ENCODE peak calls at places on chromosomes 6 and 20, in ten cellular contexts. B, V, F, Y, Z, T, K, R, M and W are unnamed samples.

GRCh38 chr6:149114167-149114566 is 203.3 kb upstream of the TAB2 start:
- DNase-seq in T (no peak), K (no peak), Y (no peak), F (no peak), Z (peak), R (no peak), V (no peak), M (no peak), B (no peak), W (no peak)

GRCh38 chr6:63844287-63844686 is 208.7 kb downstream of the PHF3 start:
- DNase-seq in V (no peak), B (no peak), M (no peak), K (no peak), F (no peak), Z (no peak), T (peak), Y (no peak), R (no peak), W (no peak)

GRCh38 chr20:39289316-39289715 is 327.2 kb downstream of the DHX35 start:
- DNase-seq in M (no peak), Z (peak), R (no peak), Y (no peak), V (peak), B (no peak), T (no peak), K (no peak), F (peak), W (no peak)

GRCh38 chr6:20113649-20114224 is 98.5 kb downstream of the MBOAT1 start:
- DNase-seq in Z (no peak), R (no peak), M (no peak), F (no peak), K (no peak), T (no peak), B (no peak), V (no peak), Y (no peak), W (no peak)

GRCh38 chr20:23021941-23022340 is 13.2 kb upstream of the SSTR4 start:
- DNase-seq in R (no peak), V (no peak), K (no peak), B (no peak), Z (no peak), Y (no peak), M (no peak), T (no peak), F (no peak), W (no peak)

GRCh38 chr6:149454405-149454848 is 30.4 kb downstream of the ZC3H12D start:
- DNase-seq in V (no peak), K (peak), R (peak), Z (no peak), Y (peak), B (no peak), F (no peak), T (peak), M (peak), W (no peak)

GRCh38 chr20:17958326-17959256 is 10.0 kb downstream of the SNX5 start:
- DNase-seq in F (no peak), V (peak), M (no peak), R (no peak), K (no peak), B (no peak), Z (no peak), T (no peak), Y (no peak), W (no peak)

GRCh38 chr6:13664703-13665352 is 46.8 kb downstream of the RANBP9 start:
- DNase-seq in Y (no peak), B (no peak), M (no peak), V (no peak), R (no peak), K (no peak), T (peak), F (no peak), Z (no peak), W (no peak)

GRCh38 chr20:63176035-63176434 is 39.9 kb downstream of the YTHDF1 start:
- DNase-seq in K (no peak), M (no peak), R (no peak), F (no peak), Z (peak), T (no peak), Y (no peak), B (peak), V (peak), W (no peak)

GRCh38 chr6:141202641-141203040 is 930.1 kb upstream of the GJE1 start:
- DNase-seq in T (no peak), Z (no peak), K (no peak), M (no peak), V (no peak), R (peak), Y (no peak), B (no peak), F (no peak), W (no peak)

GRCh38 chr6:118581489-118581959 is 33.4 kb downstream of the PLN start:
- DNase-seq in K (no peak), B (no peak), V (no peak), Z (no peak), T (peak), Y (no peak), M (peak), R (no peak), F (no peak), W (no peak)

GRCh38 chr6:36068012-36068392 is 40.4 kb downstream of the MAPK14 start:
- DNase-seq in M (no peak), K (no peak), F (no peak), B (no peak), V (no peak), R (no peak), Z (no peak), T (no peak), Y (no peak), W (no peak)

GRCh38 chr6:90403489-90404381 is 107.1 kb upstream of the BACH2 start:
- DNase-seq in R (no peak), V (peak), M (no peak), F (no peak), Z (peak), Y (no peak), T (peak), K (no peak), B (no peak), W (no peak)

GRCh38 chr20:22460231-22460630 is 124.1 kb downstream of the FOXA2 start:
- DNase-seq in R (no peak), Z (no peak), B (no peak), M (no peak), K (no peak), V (no peak), T (no peak), F (no peak), Y (no peak), W (no peak)

GRCh38 chr6:16270178-16270794 is 31.9 kb downstream of the GMPR start:
- DNase-seq in M (no peak), R (no peak), K (no peak), V (no peak), Y (no peak), F (no peak), T (no peak), B (no peak), Z (no peak), W (no peak)

GRCh38 chr6:114080891-114081510 is 110.1 kb upstream of the HDAC2 start:
- DNase-seq in T (no peak), Z (no peak), Y (no peak), F (no peak), B (no peak), V (no peak), K (no peak), M (no peak), R (no peak), W (no peak)

GRCh38 chr6:75306074-75306473 is 21.5 kb upstream of the TMEM30A start:
- DNase-seq in K (no peak), V (no peak), M (no peak), Z (no peak), B (no peak), F (no peak), T (no peak), Y (no peak), R (no peak), W (no peak)

GRCh38 chr6:36984581-36985383 is 1.2 kb downstream of the MTCH1 start:
- DNase-seq in R (peak), K (no peak), T (peak), V (peak), Z (peak), B (peak), Y (no peak), M (peak), F (no peak), W (peak)

GRCh38 chr6:20056350-20056992 is 155.8 kb downstream of the MBOAT1 start:
- DNase-seq in K (no peak), F (peak), Z (peak), Y (no peak), M (no peak), T (peak), R (peak), B (peak), V (peak), W (peak)

GRCh38 chr6:126112171-126112632 is 125.9 kb downstream of the TRMT11 start:
- DNase-seq in V (no peak), K (no peak), F (no peak), M (no peak), R (no peak), B (no peak), T (peak), Z (peak), Y (no peak), W (no peak)

GRCh38 chr6:13500264-13500663 is 12.9 kb upstream of the GFOD1 start:
- DNase-seq in F (no peak), T (no peak), Y (no peak), B (no peak), R (no peak), Z (no peak), K (no peak), M (no peak), V (no peak), W (no peak)

GRCh38 chr20:3235661-3236324 is 3.2 kb downstream of the SLC4A11 start:
- DNase-seq in R (no peak), K (no peak), Y (no peak), T (peak), V (no peak), M (no peak), B (no peak), Z (no peak), F (no peak), W (no peak)

GRCh38 chr20:63942250-63943006 is 13.8 kb downstream of the UCKL1 start:
- DNase-seq in Z (peak), T (no peak), Y (peak), R (no peak), M (no peak), K (peak), B (no peak), F (peak), V (peak), W (peak)

GRCh38 chr6:85186546-85187170 is 263.2 kb upstream of the NT5E start:
- DNase-seq in Y (no peak), R (peak), T (peak), K (no peak), Z (no peak), B (no peak), M (no peak), V (no peak), F (no peak), W (no peak)

GRCh38 chr6:89589297-89590074 is 49.1 kb downstream of the LYRM2 start:
- DNase-seq in F (no peak), K (no peak), R (no peak), M (no peak), B (no peak), Z (no peak), T (no peak), V (peak), Y (no peak), W (no peak)

GRCh38 chr20:38136421-38137245 is 28.4 kb downstream of the TGM2 start:
- DNase-seq in T (no peak), V (no peak), M (no peak), R (no peak), B (no peak), Y (peak), K (peak), F (no peak), Z (no peak), W (no peak)

GRCh38 chr20:53163486-53163885 is 191.3 kb downstream of the TSHZ2 start:
- DNase-seq in Z (no peak), Y (peak), F (no peak), R (peak), B (no peak), T (peak), V (no peak), K (no peak), M (peak), W (no peak)

GRCh38 chr6:34375833-34376232 is 16.6 kb downstream of the NUDT3 start:
- DNase-seq in F (no peak), M (no peak), B (no peak), R (no peak), T (no peak), V (no peak), Z (no peak), Y (no peak), K (no peak), W (no peak)

GRCh38 chr6:157145656-157146285 is 177.5 kb downstream of the TMEM242 start:
- DNase-seq in M (peak), V (no peak), Y (no peak), B (no peak), F (no peak), R (no peak), T (peak), K (no peak), Z (no peak), W (no peak)

GRCh38 chr20:49231461-49231860 is 12.2 kb downstream of the DDX27 start:
- DNase-seq in V (no peak), T (no peak), Y (no peak), M (no peak), Z (no peak), F (no peak), K (no peak), B (no peak), R (no peak), W (no peak)

GRCh38 chr20:49230575-49231211 is 11.5 kb downstream of the DDX27 start:
- DNase-seq in Y (no peak), K (peak), V (no peak), T (no peak), R (no peak), F (no peak), M (no peak), B (no peak), Z (no peak), W (no peak)

GRCh38 chr20:49233226-49233625 is 14.0 kb downstream of the DDX27 start:
- DNase-seq in R (no peak), T (no peak), F (no peak), M (no peak), V (no peak), Z (no peak), B (no peak), K (no peak), Y (no peak), W (no peak)

GRCh38 chr20:49228676-49229075 is 9.5 kb downstream of the DDX27 start:
- DNase-seq in T (no peak), K (no peak), M (no peak), R (no peak), Y (no peak), F (no peak), Z (no peak), B (no peak), V (no peak), W (no peak)

GRCh38 chr20:49230021-49230420 is 10.8 kb downstream of the DDX27 start:
- DNase-seq in Y (no peak), R (no peak), V (no peak), B (no peak), M (no peak), T (no peak), Z (no peak), F (no peak), K (no peak), W (no peak)
- TF ChIP-seq CTCF in Y (no peak), R (no peak), V (no peak), B (no peak), M (no peak), T (no peak), Z (no peak), F (no peak), K (no peak), W (no peak)

DNA sequence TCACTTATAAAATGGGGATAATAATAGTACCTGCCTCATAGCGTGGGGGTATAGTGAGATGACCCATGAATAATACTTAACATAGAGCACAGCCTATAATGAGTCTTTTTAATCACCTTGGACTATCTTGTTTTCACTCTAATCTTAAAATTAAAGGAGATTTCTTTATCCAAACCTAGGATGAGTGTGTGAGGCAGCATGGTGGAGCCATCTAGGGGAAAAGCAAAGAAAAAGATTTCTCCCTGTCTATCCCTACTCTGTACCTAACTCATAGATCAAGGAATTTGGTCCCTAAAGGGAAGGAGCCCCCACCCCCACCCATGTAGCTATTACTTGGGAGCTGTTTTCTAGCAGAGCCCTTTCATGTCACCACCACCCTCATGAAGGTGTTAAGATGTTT is 45.2 kb upstream of the PAK5 start:
- DNase-seq in V (peak), Z (no peak), B (no peak), T (no peak), R (no peak), K (no peak), M (no peak), F (no peak), Y (no peak), W (no peak)
- TF ChIP-seq CTCF in V (peak), Z (no peak), B (peak), T (no peak), R (no peak), K (no peak), M (no peak), F (no peak), Y (peak), W (no peak)

DNA sequence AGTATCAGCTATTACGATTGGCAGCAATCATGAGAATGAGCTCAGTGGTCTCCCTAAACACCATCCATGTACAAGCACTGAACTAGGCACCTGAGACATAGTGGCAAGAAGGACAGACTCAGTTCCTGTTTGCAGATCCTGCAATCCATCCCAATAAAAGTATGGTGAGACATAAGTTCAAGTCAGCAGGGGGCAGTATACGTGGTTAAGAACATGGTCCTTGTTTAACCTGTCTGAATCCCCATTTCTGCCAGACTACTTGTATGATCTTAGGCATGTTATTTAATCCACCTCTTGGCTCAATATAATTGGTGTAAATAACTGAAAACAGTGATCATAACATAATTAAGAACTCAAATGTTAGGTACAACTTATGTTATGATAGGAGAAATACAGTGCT is 33.2 kb upstream of the PNISR start:
- DNase-seq in T (peak), B (no peak), V (peak), Y (no peak), R (no peak), K (no peak), F (no peak), Z (peak), M (no peak), W (peak)
- TF ChIP-seq CTCF in T (peak), B (peak), V (peak), Y (peak), R (peak), K (peak), F (no peak), Z (peak), M (no peak), W (no peak)

DNA sequence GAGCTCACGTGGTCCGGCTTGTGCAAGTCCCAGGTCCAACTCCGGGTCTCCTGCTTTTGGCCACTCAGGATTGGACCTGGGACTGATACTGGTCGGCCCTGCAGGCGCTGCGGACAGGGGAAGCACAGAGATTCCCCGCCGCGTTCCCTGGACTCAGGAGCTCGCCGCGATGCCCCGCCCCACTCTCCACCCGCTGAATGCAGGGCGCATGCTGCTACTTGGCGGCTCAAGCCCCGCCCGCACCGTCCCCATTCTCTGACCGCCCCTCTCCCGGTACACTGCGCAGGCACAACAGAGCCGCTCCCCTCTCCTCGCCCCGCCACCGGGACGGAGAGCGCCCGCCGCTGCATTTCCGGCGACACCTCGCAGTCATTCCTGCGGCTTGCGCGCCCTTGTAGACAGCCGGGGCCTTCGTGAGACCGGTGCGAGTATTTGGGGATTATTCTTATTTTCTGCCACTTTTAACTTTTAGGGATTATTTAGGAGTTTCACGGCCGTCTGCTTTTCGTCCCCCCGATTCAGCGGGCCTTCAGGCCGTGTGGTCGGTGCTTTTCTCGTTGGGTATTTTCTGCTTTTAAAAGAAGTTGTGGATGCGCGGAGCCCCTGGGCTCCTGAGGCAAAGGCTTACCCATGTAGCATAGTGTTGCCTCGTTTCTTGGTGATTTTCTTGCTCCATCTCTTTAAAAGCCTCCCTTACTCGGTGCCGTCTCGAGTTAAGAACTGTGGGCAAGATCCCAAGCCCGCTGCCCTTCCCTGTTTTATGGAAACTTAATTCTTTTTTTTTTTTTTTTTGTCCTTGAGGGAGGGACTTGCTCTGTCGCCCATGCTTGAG is at the start of gene TMEM14C:
- DNase-seq in Y (peak), B (peak), Z (peak), R (peak), F (peak), K (peak), T (peak), V (peak), M (peak), W (peak)
- TF ChIP-seq CTCF in Y (no peak), B (no peak), Z (no peak), R (no peak), F (no peak), K (no peak), T (no peak), V (no peak), M (no peak), W (no peak)

GRCh38 chr6:2162089-2162465 is 83.3 kb downstream of the GMDS start:
- DNase-seq in M (no peak), K (no peak), Z (no peak), Y (no peak), R (no peak), B (no peak), F (no peak), T (no peak), V (no peak), W (no peak)
- TF ChIP-seq CTCF in M (no peak), K (no peak), Z (no peak), Y (no peak), R (no peak), B (no peak), F (no peak), T (no peak), V (no peak), W (no peak)

DNA sequence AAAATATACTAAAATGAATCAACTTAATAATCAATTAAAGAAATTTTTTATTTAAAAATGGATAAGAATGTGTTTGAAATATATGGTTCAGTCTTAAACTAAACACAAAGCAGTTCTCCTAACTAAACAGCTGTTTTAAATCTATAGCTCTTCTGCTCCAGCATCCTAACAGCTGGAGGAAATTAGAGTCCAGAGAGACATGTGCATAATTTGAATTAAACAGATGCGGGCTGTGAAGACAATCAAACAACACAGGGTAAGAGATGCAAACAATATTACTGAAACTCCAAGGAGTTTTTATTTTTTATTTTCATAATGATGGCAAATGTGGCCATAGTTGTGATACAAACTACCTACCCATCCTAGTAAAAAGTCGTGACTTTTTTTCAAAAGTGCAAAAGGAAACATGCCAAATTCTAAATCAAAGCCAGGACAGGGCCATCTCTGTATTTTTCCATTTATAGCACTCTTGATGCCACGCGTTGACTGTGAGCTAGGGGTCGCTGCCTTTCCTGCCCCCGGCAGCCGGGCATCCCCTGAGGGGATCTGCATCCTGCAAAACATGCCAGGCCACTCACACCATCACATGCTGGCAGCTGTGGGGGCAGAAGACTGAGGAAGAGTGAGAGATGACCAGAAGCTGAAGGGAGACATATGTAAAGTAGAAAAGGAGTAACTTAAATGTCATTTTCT is 310.6 kb downstream of the PRKN start:
- DNase-seq in Z (no peak), K (no peak), B (no peak), F (no peak), T (no peak), R (no peak), M (no peak), V (no peak), Y (no peak), W (no peak)
- TF ChIP-seq CTCF in Z (no peak), K (no peak), B (no peak), F (no peak), T (no peak), R (no peak), M (no peak), V (peak), Y (no peak), W (no peak)